ENCODE peak calls at places on chromosomes 5 and 9, in nine cellular contexts. O, A, R, G, P, E, U, Y and J are unnamed samples.
A peak's percentile ranks its signal among the peaks of the same experiment; 100 is the strongest.

GRCh38 chr9:128702949-128703615 is 779 bp downstream of the PKN3 start:
- DNase-seq in O (no peak), A (no peak), R (no peak), G (no peak), P (peak; percentile 82), E (no peak), U (no peak), Y (no peak), J (no peak)

GRCh38 chr5:37938086-37938852 is 98.4 kb upstream of the GDNF start:
- DNase-seq in O (no peak), A (no peak), R (no peak), G (no peak), P (peak; percentile 58), E (no peak), U (no peak), Y (no peak), J (no peak)

GRCh38 chr9:4371108-4371507 is 71.2 kb upstream of the GLIS3 start:
- DNase-seq in O (peak; percentile 86), A (no peak), R (no peak), G (no peak), P (peak; percentile 3), E (no peak), U (no peak), Y (no peak), J (no peak)

GRCh38 chr5:15740383-15740782 is 240.4 kb downstream of the FBXL7 start:
- DNase-seq in O (no peak), A (no peak), R (no peak), G (no peak), P (no peak), E (no peak), U (no peak), Y (no peak), J (no peak)

GRCh38 chr5:29543501-29543900 is 1650.0 kb upstream of the CDH6 start:
- DNase-seq in O (no peak), A (no peak), R (no peak), G (no peak), P (no peak), E (no peak), U (no peak), Y (no peak), J (no peak)

GRCh38 chr9:118023649-118024048 is 319.4 kb downstream of the TLR4 start:
- DNase-seq in O (no peak), A (no peak), R (no peak), G (no peak), P (no peak), E (no peak), U (no peak), Y (no peak), J (no peak)

GRCh38 chr5:149313151-149313841 is 32.0 kb upstream of the GRPEL2 start:
- DNase-seq in O (no peak), A (no peak), R (no peak), G (no peak), P (no peak), E (no peak), U (no peak), Y (no peak), J (no peak)

GRCh38 chr9:138053996-138054752 is 176.6 kb downstream of the CACNA1B start:
- DNase-seq in O (no peak), A (no peak), R (no peak), G (no peak), P (no peak), E (no peak), U (no peak), Y (no peak), J (no peak)

GRCh38 chr5:69364414-69364813 is 4.9 kb downstream of the AK6 start:
- DNase-seq in O (no peak), A (no peak), R (no peak), G (no peak), P (no peak), E (no peak), U (no peak), Y (no peak), J (peak; percentile 35)

GRCh38 chr9:69207503-69207902 is 33.4 kb downstream of the TJP2 start:
- DNase-seq in O (no peak), A (no peak), R (no peak), G (no peak), P (no peak), E (no peak), U (no peak), Y (no peak), J (peak; percentile 30)

GRCh38 chr9:104743377-104743985 is 4.0 kb upstream of the NIPSNAP3A start:
- DNase-seq in O (peak; percentile 23), A (no peak), R (peak; percentile 55), G (peak; percentile 41), P (peak; percentile 54), E (peak; percentile 51), U (peak; percentile 13), Y (peak; percentile 33), J (peak; percentile 77)

GRCh38 chr5:32677023-32677422 is 34.1 kb upstream of the NPR3 start:
- DNase-seq in O (no peak), A (no peak), R (no peak), G (no peak), P (no peak), E (no peak), U (no peak), Y (no peak), J (no peak)

GRCh38 chr5:126594676-126595485 is at the start of gene ALDH7A1:
- DNase-seq in O (peak; percentile 44), A (no peak), R (peak; percentile 16), G (no peak), P (peak; percentile 98), E (peak; percentile 97), U (no peak), Y (peak; percentile 89), J (peak; percentile 66)

GRCh38 chr9:77440057-77440456 is 208.1 kb downstream of the GNA14 start:
- DNase-seq in O (no peak), A (no peak), R (no peak), G (no peak), P (peak; percentile 51), E (no peak), U (no peak), Y (no peak), J (no peak)

GRCh38 chr9:137646341-137646740 is 27.5 kb downstream of the EHMT1 start:
- DNase-seq in O (no peak), A (no peak), R (no peak), G (no peak), P (no peak), E (no peak), U (no peak), Y (no peak), J (no peak)

GRCh38 chr5:101364469-101364868 is 461.4 kb upstream of the ST8SIA4 start:
- DNase-seq in O (no peak), A (no peak), R (no peak), G (no peak), P (no peak), E (no peak), U (no peak), Y (no peak), J (no peak)

GRCh38 chr9:98172604-98173003 is 19.8 kb downstream of the CORO2A start:
- DNase-seq in O (no peak), A (no peak), R (no peak), G (peak; percentile 13), P (peak; percentile 47), E (no peak), U (no peak), Y (no peak), J (no peak)

GRCh38 chr9:116555556-116556180 is 131.4 kb upstream of the TRIM32 start:
- DNase-seq in O (no peak), A (no peak), R (no peak), G (no peak), P (no peak), E (no peak), U (no peak), Y (no peak), J (no peak)

GRCh38 chr9:70217029-70217428 is 41.7 kb upstream of the SMC5 start:
- DNase-seq in O (no peak), A (no peak), R (no peak), G (no peak), P (no peak), E (no peak), U (no peak), Y (no peak), J (no peak)

GRCh38 chr5:142506756-142507155 is 179.1 kb downstream of the FGF1 start:
- DNase-seq in O (no peak), A (no peak), R (no peak), G (no peak), P (no peak), E (no peak), U (no peak), Y (no peak), J (no peak)

GRCh38 chr5:54959673-54960418 is 25.5 kb downstream of the ESM1 start:
- DNase-seq in O (no peak), A (no peak), R (no peak), G (no peak), P (peak; percentile 29), E (peak; percentile 35), U (no peak), Y (no peak), J (peak; percentile 25)

GRCh38 chr5:9437741-9438240 is 108.1 kb downstream of the SEMA5A start:
- DNase-seq in O (peak; percentile 29), A (no peak), R (no peak), G (no peak), P (no peak), E (no peak), U (no peak), Y (no peak), J (no peak)

GRCh38 chr5:1299961-1300360 is 5.1 kb upstream of the TERT start:
- DNase-seq in O (no peak), A (no peak), R (no peak), G (no peak), P (no peak), E (no peak), U (no peak), Y (no peak), J (no peak)

GRCh38 chr9:130406278-130406895 is 38.4 kb upstream of the ASS1 start:
- DNase-seq in O (no peak), A (no peak), R (no peak), G (no peak), P (no peak), E (no peak), U (no peak), Y (no peak), J (no peak)

GRCh38 chr5:173383711-173384110 is 55.5 kb upstream of the STC2 start:
- DNase-seq in O (no peak), A (no peak), R (no peak), G (no peak), P (no peak), E (no peak), U (no peak), Y (no peak), J (no peak)

GRCh38 chr5:176743136-176743827 is 67.1 kb upstream of the UNC5A start:
- DNase-seq in O (no peak), A (no peak), R (no peak), G (no peak), P (peak; percentile 78), E (peak; percentile 15), U (no peak), Y (no peak), J (no peak)

GRCh38 chr5:1959911-1960581 is 77.3 kb upstream of the IRX4 start:
- DNase-seq in O (no peak), A (no peak), R (no peak), G (no peak), P (no peak), E (no peak), U (no peak), Y (no peak), J (no peak)

GRCh38 chr5:155508673-155509072 is 495.1 kb downstream of the KIF4B start:
- DNase-seq in O (no peak), A (no peak), R (no peak), G (no peak), P (no peak), E (no peak), U (no peak), Y (no peak), J (no peak)

GRCh38 chr9:745761-746414 is 95.6 kb upstream of the DMRT1 start:
- DNase-seq in O (no peak), A (no peak), R (no peak), G (no peak), P (no peak), E (no peak), U (no peak), Y (no peak), J (no peak)

GRCh38 chr5:74648835-74649286 is 8.3 kb upstream of the ENC1 start:
- DNase-seq in O (no peak), A (no peak), R (peak; percentile 49), G (peak; percentile 54), P (peak; percentile 81), E (no peak), U (no peak), Y (no peak), J (peak; percentile 77)

GRCh38 chr9:128098936-128099931 is 28.3 kb downstream of the PTGES2 start:
- DNase-seq in O (no peak), A (no peak), R (no peak), G (no peak), P (no peak), E (no peak), U (no peak), Y (no peak), J (no peak)